ENCODE peak calls at places on chromosomes 3 and 15, in seven cellular contexts. O, S, J, M, G, W and L are unnamed samples.
A peak's percentile ranks its signal among the peaks of the same experiment; 100 is the strongest.

GRCh38 chr15:69037482-69037881 is 23.0 kb downstream of the NOX5 start:
- DNase-seq in W (no peak), M (no peak), J (no peak), O (no peak), G (no peak), S (no peak), L (no peak)

GRCh38 chr15:20106026-20106425 is 435.6 kb downstream of the GOLGA6L6 start:
- DNase-seq in G (no peak), O (peak; percentile 0), S (no peak), M (peak; percentile 75), W (no peak), J (no peak), L (peak; percentile 49)

GRCh38 chr15:75653347-75653913 is 5.7 kb downstream of the SNX33 start:
- DNase-seq in G (no peak), M (no peak), W (no peak), J (no peak), S (no peak), O (no peak), L (no peak)

GRCh38 chr3:111765136-111765535 is 93.9 kb upstream of the PHLDB2 start:
- DNase-seq in M (no peak), W (no peak), S (no peak), G (no peak), J (no peak), O (no peak), L (no peak)

GRCh38 chr3:13890377-13891016 is 10.6 kb upstream of the WNT7A start:
- DNase-seq in G (no peak), S (no peak), O (peak; percentile 26), W (no peak), M (no peak), J (peak; percentile 54), L (no peak)

GRCh38 chr15:82890338-82891024 is 62.0 kb downstream of the HOMER2 start:
- DNase-seq in G (no peak), O (no peak), M (no peak), S (no peak), W (no peak), J (no peak), L (no peak)

GRCh38 chr3:10548997-10549396 is 43.6 kb upstream of the ATP2B2 start:
- DNase-seq in J (no peak), G (no peak), O (no peak), M (no peak), W (no peak), S (no peak), L (peak; percentile 23)

GRCh38 chr3:59559721-59560514 is 510.1 kb upstream of the CFAP20DC start:
- DNase-seq in M (no peak), S (peak; percentile 39), J (no peak), W (peak; percentile 18), O (no peak), G (no peak), L (no peak)

GRCh38 chr3:134336587-134336986 is 37.7 kb downstream of the AMOTL2 start:
- DNase-seq in G (no peak), O (no peak), J (no peak), M (no peak), W (no peak), S (peak; percentile 42), L (no peak)

GRCh38 chr3:61030469-61031035 is 220.7 kb downstream of the FHIT start:
- DNase-seq in O (no peak), S (no peak), G (no peak), J (no peak), W (no peak), M (no peak), L (no peak)

GRCh38 chr3:27666277-27666676 is 55.8 kb downstream of the EOMES start:
- DNase-seq in S (no peak), J (no peak), M (no peak), W (no peak), G (no peak), O (no peak), L (no peak)

GRCh38 chr3:98513136-98513535 is 9.6 kb downstream of the CLDND1 start:
- DNase-seq in S (no peak), W (no peak), O (no peak), M (no peak), J (no peak), G (no peak), L (no peak)